ENCODE peak calls at places on chromosomes 7 and 10, in eight cellular contexts. X, Z, J, H, G, E, B and Y are unnamed samples.

GRCh38 chr10:104641150-104642000 is at the start of gene SORCS3:
- DNase-seq in X (no peak), Z (no peak), J (no peak), H (no peak), G (no peak), E (no peak), B (no peak), Y (no peak)

GRCh38 chr10:63466168-63466935 is 575 bp upstream of the JMJD1C start:
- DNase-seq in X (peak; percentile 65), Z (peak; percentile 73), J (peak; percentile 70), H (peak; percentile 51), G (no peak), E (peak; percentile 65), B (peak; percentile 70), Y (peak; percentile 56)

GRCh38 chr7:25893436-25893835 is 258.6 kb upstream of the NFE2L3 start:
- DNase-seq in X (no peak), Z (no peak), J (no peak), H (no peak), G (no peak), E (no peak), B (no peak), Y (no peak)

GRCh38 chr7:113120647-113121046 is 2.3 kb upstream of the SMIM30 start:
- DNase-seq in X (no peak), Z (no peak), J (no peak), H (no peak), G (no peak), E (no peak), B (no peak), Y (no peak)

GRCh38 chr10:12950583-12951128 is 50.9 kb downstream of the CCDC3 start:
- DNase-seq in X (no peak), Z (no peak), J (no peak), H (no peak), G (peak; percentile 32), E (no peak), B (no peak), Y (no peak)

GRCh38 chr10:97502916-97503315 is 4.2 kb downstream of the UBTD1 start:
- DNase-seq in X (no peak), Z (no peak), J (no peak), H (no peak), G (no peak), E (no peak), B (no peak), Y (no peak)

GRCh38 chr7:5228066-5228465 is 38.0 kb downstream of the WIPI2 start:
- DNase-seq in X (no peak), Z (no peak), J (no peak), H (no peak), G (no peak), E (no peak), B (peak; percentile 41), Y (no peak)

GRCh38 chr7:3579638-3580219 is 278.7 kb downstream of the SDK1 start:
- DNase-seq in X (no peak), Z (no peak), J (no peak), H (no peak), G (peak; percentile 52), E (no peak), B (no peak), Y (no peak)

GRCh38 chr10:60820093-60820769 is 42.0 kb downstream of the CDK1 start:
- DNase-seq in X (no peak), Z (no peak), J (peak; percentile 28), H (no peak), G (no peak), E (peak; percentile 21), B (no peak), Y (no peak)

GRCh38 chr7:36273836-36274235 is 115.8 kb upstream of the ANLN start:
- DNase-seq in X (no peak), Z (no peak), J (no peak), H (no peak), G (no peak), E (no peak), B (no peak), Y (no peak)

GRCh38 chr7:31107106-31108090 is 55.3 kb downstream of the ADCYAP1R1 start:
- DNase-seq in X (no peak), Z (no peak), J (no peak), H (no peak), G (no peak), E (no peak), B (no peak), Y (no peak)

GRCh38 chr10:48542471-48543210 is 62.2 kb downstream of the ARHGAP22 start:
- DNase-seq in X (no peak), Z (no peak), J (no peak), H (no peak), G (no peak), E (no peak), B (no peak), Y (no peak)

GRCh38 chr10:3263747-3264146 is 91.2 kb upstream of the PITRM1 start:
- DNase-seq in X (no peak), Z (no peak), J (no peak), H (no peak), G (no peak), E (no peak), B (no peak), Y (no peak)

GRCh38 chr10:89342219-89342966 is 14.6 kb downstream of the IFIT3 start:
- DNase-seq in X (peak; percentile 83), Z (no peak), J (peak; percentile 67), H (peak; percentile 64), G (peak; percentile 54), E (peak; percentile 94), B (no peak), Y (peak; percentile 83)

GRCh38 chr7:157429001-157429679 is 92.3 kb downstream of the DNAJB6 start:
- DNase-seq in X (no peak), Z (peak; percentile 26), J (no peak), H (no peak), G (no peak), E (no peak), B (peak; percentile 24), Y (no peak)

GRCh38 chr7:47512481-47513176 is 69.3 kb downstream of the TNS3 start:
- DNase-seq in X (peak; percentile 5), Z (no peak), J (no peak), H (no peak), G (no peak), E (no peak), B (no peak), Y (no peak)

GRCh38 chr7:16630654-16631053 is 14.9 kb downstream of the ANKMY2 start:
- DNase-seq in X (no peak), Z (no peak), J (no peak), H (no peak), G (no peak), E (no peak), B (no peak), Y (no peak)

GRCh38 chr7:39504963-39505362 is 61.2 kb upstream of the YAE1 start:
- DNase-seq in X (peak; percentile 20), Z (no peak), J (peak; percentile 45), H (peak; percentile 7), G (peak; percentile 53), E (peak; percentile 75), B (no peak), Y (no peak)

DNA sequence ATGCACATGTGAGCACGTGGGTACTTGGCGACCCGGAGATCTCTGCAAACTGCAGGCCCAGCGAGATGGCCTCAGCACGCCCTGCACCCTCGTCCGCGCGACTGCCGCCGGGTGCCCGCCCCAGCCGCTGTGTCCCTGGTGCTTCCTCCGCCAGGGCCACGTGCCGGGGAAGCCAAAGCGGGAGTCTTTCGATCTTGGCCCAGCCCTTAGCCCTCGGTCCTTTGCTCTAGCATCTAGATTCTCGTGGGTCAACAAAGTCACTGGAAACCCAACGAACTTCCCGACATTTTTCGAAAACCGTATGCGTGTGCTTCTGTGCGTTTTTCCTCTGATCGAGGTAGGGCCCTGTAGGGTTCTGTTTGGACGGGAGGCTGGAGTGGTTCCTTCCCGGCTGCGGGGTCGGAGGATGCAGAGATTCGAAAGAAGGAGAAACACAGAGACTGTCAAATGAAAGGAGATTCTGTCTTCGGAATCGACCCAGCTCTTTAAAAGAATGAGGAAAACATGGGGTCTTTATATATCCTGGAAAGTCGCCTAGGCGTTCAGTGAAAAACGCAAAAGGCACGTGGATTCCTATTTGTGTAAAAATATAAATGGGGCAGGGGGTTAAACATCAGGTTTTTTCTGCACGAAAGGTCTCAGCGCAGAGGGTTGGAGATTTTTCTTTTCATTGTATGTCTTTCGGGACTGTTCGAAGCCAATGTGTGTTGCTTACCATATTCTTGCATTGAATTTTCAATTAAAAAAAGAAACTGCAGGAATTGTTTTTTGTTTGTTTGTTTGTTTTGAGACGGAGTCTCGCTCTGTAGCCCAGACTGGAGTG is 169.5 kb downstream of the UBE2H start:
- DNase-seq in X (no peak), Z (no peak), J (no peak), H (no peak), G (no peak), E (no peak), B (no peak), Y (no peak)
- H3K4me1 ChIP-seq in X (peaks cover 5% of the 10 kb centered on the region), Z (peaks cover 68% of the 10 kb centered on the region), J (peaks cover 27% of the 10 kb centered on the region), H (peaks cover 14% of the 10 kb centered on the region), G (peaks cover 12% of the 10 kb centered on the region), E (peaks cover 8% of the 10 kb centered on the region), B (peaks cover 74% of the 10 kb centered on the region), Y (peaks cover 79% of the 10 kb centered on the region)

GRCh38 chr10:86583983-86584382 is 62.4 kb upstream of the WAPL start:
- DNase-seq in X (no peak), Z (no peak), J (no peak), H (no peak), G (no peak), E (no peak), B (no peak), Y (no peak)
- TF ChIP-seq CTCF in X (no peak), Z (no peak), J (no peak), H (no peak), G (no peak), E (no peak), B (no peak), Y (no peak)

DNA sequence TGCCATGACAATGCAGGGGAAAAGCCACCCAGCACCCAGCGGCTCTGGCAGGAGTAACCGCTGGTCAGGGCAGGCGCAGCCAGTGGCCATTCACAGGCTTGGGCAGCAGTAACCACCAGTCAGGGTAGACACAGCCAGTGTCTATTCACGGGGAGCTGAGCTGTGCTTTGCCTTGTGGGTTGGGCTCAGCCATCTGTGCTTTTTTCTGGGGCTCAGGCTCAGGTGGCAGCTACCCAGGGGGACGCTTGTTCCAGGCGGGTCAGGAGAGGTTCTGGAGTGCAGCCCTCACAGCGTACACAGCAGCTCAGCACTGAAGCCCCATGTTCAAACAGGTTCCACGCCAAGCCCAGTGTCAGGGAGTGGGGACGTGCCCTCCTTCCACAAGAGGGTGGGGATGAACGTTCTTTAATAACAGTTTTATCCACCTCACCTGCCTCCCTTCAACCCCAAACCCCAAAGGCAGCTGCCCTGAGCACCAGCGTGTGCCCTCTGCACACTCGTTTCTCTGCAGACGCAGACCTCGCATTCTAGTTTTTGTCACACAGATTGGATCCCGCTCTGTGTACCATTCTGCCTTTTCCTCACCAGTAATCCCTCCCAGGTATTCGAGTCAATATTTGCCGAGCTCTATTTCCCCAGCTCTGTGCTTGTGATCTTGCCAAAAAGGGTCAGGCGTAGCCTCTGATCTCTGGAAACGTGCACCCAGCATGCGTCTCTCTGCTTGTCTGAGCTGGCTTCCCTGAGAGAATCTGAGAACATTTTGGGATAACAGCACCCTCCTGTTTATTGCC is 28.7 kb downstream of the FOXL3 start:
- DNase-seq in X (no peak), Z (peak; percentile 40), J (no peak), H (no peak), G (no peak), E (no peak), B (peak; percentile 46), Y (no peak)
- H3K4me1 ChIP-seq in X (no peaks in the 10 kb centered on the region), Z (peaks cover 23% of the 10 kb centered on the region), J (peaks cover 5% of the 10 kb centered on the region), H (no peaks in the 10 kb centered on the region), G (no peaks in the 10 kb centered on the region), E (no peaks in the 10 kb centered on the region), B (peaks cover 20% of the 10 kb centered on the region), Y (peaks cover 13% of the 10 kb centered on the region)

DNA sequence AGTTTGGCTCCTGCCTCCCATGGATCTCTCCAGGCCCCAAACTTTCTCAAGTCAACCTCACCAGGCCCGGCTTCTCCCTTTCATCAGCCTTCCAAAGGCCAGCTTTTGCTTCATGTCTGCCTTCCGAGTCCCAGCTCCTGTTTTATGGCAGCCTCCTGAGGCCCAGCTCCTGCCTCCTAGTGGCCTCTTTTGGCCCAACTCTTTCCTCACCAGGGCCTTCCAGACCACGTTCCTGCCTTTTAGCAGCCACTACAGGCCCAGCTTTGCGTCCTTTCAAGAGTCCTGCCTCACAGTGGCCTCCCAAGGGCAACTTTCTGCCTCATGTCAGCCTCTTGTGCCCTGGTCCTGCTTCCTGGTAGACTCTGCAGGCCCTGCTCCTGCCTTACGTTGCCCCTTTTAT is 15.3 kb upstream of the TMEM248 start:
- DNase-seq in X (no peak), Z (no peak), J (peak; percentile 17), H (no peak), G (no peak), E (no peak), B (no peak), Y (no peak)
- TF ChIP-seq CTCF in X (no peak), Z (no peak), J (peak; percentile 35), H (no peak), G (peak; percentile 12), E (no peak), B (no peak), Y (no peak)